ENCODE peak calls at places on chromosomes 4 and X, in six cellular contexts. O is fibroblast of lung, L is A549, T is psoas muscle, N is fibroblast of the aortic adventitia, I is heart right ventricle. D is an unnamed sample.

GRCh38 chr4:7978907-7979651 is 39.4 kb upstream of the AFAP1 start:
- DNase-seq in O (no peak), L (no peak), T (no peak), N (no peak), I (no peak), D (no peak)

GRCh38 chr4:152926959-152927358 is 9.2 kb upstream of the FHDC1 start:
- DNase-seq in O (no peak), L (no peak), T (no peak), N (no peak), I (no peak), D (no peak)

GRCh38 chrX:1435241-1435900 is 17.3 kb downstream of the ASMTL start:
- DNase-seq in O (no peak), L (no peak), T (no peak), N (no peak), I (no peak), D (no peak)

GRCh38 chrX:9310596-9310995 is 154.3 kb upstream of the TBL1X start:
- DNase-seq in O (no peak), L (no peak), T (no peak), N (peak), I (no peak), D (no peak)

GRCh38 chr4:163554870-163555465 is 60.5 kb downstream of the TMA16 start:
- DNase-seq in O (peak), L (no peak), T (no peak), N (peak), I (no peak), D (no peak)

GRCh38 chr4:132572210-132572609 is 576.9 kb upstream of the PCDH10 start:
- DNase-seq in O (peak), L (no peak), T (no peak), N (peak), I (no peak), D (no peak)

GRCh38 chr4:38925492-38926418 is 58.1 kb downstream of the FAM114A1 start:
- DNase-seq in O (no peak), L (no peak), T (no peak), N (no peak), I (no peak), D (no peak)

GRCh38 chr4:82423245-82424054 is 6.8 kb downstream of the HNRNPDL start:
- DNase-seq in O (no peak), L (no peak), T (no peak), N (peak), I (no peak), D (no peak)

GRCh38 chrX:37921758-37922157 is 74.4 kb upstream of the DYNLT3 start:
- DNase-seq in O (peak), L (no peak), T (no peak), N (peak), I (no peak), D (no peak)

DNA sequence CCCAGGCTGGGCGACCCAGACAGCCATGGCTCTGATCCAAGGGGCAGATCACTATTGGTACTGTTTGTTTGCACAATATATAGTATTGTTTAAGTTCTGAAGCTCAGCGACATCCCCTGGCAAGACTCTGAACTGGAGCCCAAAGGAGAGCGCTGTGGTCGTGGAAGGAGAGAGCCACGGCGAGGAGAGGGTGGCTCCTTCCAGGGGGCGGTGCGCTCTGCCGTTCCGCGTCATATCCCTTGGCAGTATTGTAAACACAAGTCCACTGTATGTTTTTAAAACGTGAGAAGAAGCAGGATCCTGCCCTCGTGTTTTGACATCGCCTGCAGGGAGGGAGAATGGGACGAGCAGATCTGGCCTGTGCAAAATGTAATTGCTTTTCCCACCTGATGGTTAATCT is 185.5 kb downstream of the RAB28 start:
- DNase-seq in O (peak), L (no peak), T (no peak), N (peak), I (no peak), D (no peak)
- TF ChIP-seq CTCF in O (no peak), L (no peak), T (no peak), N (no peak), I (no peak), D (no peak)

DNA sequence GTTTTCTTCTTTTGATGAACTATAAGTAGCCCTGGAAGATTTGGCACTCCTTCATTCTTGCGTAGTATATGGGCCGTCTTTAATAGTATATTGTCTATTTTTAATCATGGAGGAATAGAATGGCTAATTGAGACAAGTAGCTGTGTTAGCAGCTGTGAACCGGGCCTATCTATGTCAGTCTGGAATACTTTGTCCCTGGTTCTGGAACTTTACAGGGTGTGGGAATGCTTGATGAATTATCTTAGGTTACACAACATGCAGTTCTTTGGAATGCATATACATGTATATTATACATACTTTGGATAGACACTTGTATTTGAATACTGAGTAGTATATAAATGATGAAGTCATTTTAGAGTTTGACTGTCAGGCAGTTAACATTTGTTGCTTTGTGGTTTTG is 37.3 kb downstream of the PDLIM5 start:
- DNase-seq in O (no peak), L (no peak), T (no peak), N (no peak), I (no peak), D (no peak)
- H3K4me3 ChIP-seq in O (no peak), L (peak), T (peak), N (no peak), I (no peak), D (no peak)

GRCh38 chrX:154729439-154729838 is 21.4 kb downstream of the GAB3 start:
- DNase-seq in O (no peak), L (no peak), T (no peak), N (no peak), I (no peak), D (no peak)

GRCh38 chrX:154727418-154728323 is 23.2 kb downstream of the GAB3 start:
- DNase-seq in O (peak), L (no peak), T (peak), N (peak), I (peak), D (no peak)

GRCh38 chrX:154731203-154731602 is 19.7 kb downstream of the GAB3 start:
- DNase-seq in O (no peak), L (no peak), T (no peak), N (no peak), I (no peak), D (no peak)

GRCh38 chrX:154730271-154730883 is 20.5 kb downstream of the GAB3 start:
- DNase-seq in O (peak), L (no peak), T (peak), N (peak), I (peak), D (no peak)

DNA sequence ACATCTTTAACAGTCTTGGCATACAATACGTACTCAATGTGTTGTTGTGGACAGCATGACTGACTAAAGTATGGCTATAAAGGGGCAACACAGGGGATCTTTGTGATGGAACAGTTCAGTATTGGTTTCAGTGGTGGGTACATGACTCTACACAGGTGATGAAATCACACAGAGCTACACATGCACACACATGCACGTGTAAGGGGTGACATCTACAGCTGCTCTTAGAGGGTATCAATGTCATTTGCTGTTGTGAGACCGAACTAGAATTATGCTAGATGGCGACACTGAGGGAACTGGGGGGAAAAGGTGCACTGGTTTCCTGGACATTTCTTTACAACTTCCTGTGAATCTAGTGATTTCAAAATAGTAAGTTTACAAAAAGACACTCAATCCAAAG is 22.1 kb downstream of the GAB3 start:
- DNase-seq in O (no peak), L (no peak), T (no peak), N (no peak), I (no peak), D (no peak)
- TF ChIP-seq CTCF in O (no peak), L (no peak), T (no peak), N (no peak), I (no peak), D (no peak)

DNA sequence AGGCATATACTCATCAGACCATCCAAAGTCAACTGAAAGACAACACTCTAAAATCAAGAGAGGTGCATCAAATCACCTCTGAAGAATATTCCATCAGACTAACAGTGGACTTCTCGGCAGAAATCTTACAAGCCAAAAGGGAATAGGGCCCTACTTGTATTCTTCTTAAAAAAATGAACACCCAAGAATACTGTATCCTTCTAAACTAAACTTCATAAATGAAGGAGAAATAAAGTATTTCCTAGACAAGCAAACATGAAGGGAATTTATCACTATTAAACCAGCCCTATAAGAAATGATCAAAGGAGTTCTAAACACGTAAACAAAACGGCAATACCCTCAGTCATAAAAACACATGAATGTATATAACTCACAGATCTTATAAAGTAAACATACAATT is 141.2 kb downstream of the CXXC4 start:
- DNase-seq in O (no peak), L (no peak), T (no peak), N (no peak), I (no peak), D (no peak)
- H3K4me3 ChIP-seq in O (no peak), L (no peak), T (no peak), N (no peak), I (no peak), D (no peak)

GRCh38 chr4:39976141-39976944 is 1.4 kb downstream of the PDS5A start:
- DNase-seq in O (peak), L (peak), T (peak), N (peak), I (peak), D (no peak)
- TF ChIP-seq CTCF in O (peak), L (peak), T (peak), N (peak), I (peak), D (peak)

GRCh38 chr4:95758001-95758400 is 81.9 kb upstream of the PDHA2 start:
- DNase-seq in O (no peak), L (no peak), T (no peak), N (no peak), I (no peak), D (no peak)

GRCh38 chr4:95764961-95765360 is 74.9 kb upstream of the PDHA2 start:
- DNase-seq in O (no peak), L (no peak), T (no peak), N (no peak), I (no peak), D (no peak)

GRCh38 chr4:95761871-95762270 is 78.0 kb upstream of the PDHA2 start:
- DNase-seq in O (no peak), L (no peak), T (no peak), N (no peak), I (no peak), D (no peak)

DNA sequence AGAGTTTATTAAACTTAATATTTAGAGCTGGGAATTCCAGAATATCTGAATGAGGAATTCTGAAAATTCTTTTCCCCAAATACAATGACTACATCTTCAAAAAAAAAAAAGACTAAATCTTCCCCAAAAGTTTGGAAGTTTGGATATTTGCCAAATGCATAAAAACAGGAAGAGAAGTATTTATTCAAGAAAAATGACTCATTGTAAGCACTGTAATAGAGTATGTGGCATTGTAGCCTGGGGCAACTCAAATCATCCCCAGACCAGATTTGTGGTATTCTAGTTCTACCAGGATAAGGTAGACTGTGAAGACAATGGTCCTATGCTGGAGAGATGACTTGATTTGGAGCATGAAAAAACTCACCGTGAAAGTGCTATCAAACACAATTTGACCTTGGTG is 78.5 kb upstream of the PDHA2 start:
- DNase-seq in O (peak), L (no peak), T (no peak), N (peak), I (no peak), D (no peak)
- H3K4me3 ChIP-seq in O (no peak), L (no peak), T (no peak), N (no peak), I (no peak), D (no peak)

GRCh38 chr4:1776521-1777161 is 16.5 kb upstream of the FGFR3 start:
- DNase-seq in O (no peak), L (no peak), T (no peak), N (no peak), I (no peak), D (no peak)

GRCh38 chr4:1778642-1779392 is 14.3 kb upstream of the FGFR3 start:
- DNase-seq in O (no peak), L (no peak), T (no peak), N (no peak), I (no peak), D (no peak)

GRCh38 chr4:1779588-1780382 is 13.3 kb upstream of the FGFR3 start:
- DNase-seq in O (no peak), L (no peak), T (no peak), N (no peak), I (no peak), D (no peak)

GRCh38 chr4:1775731-1776500 is 17.2 kb upstream of the FGFR3 start:
- DNase-seq in O (no peak), L (no peak), T (no peak), N (no peak), I (no peak), D (no peak)

GRCh38 chr4:1777822-1778641 is 15.1 kb upstream of the FGFR3 start:
- DNase-seq in O (no peak), L (peak), T (no peak), N (peak), I (no peak), D (no peak)
- TF ChIP-seq CTCF in O (no peak), L (no peak), T (no peak), N (no peak), I (no peak), D (peak)

D was measured in AG04449.